ENCODE peak calls at places on chromosomes 3 and 15, in six cellular contexts. X is activated naive CD4-positive, alpha-beta T cell; Y is posterior cingulate gyrus; K is NCI-H1417; O is LoVo; B is EH. U is an unnamed sample.
A peak's percentile ranks its signal among the peaks of the same experiment; 100 is the strongest.

GRCh38 chr15:81117136-81117535 is 16.9 kb upstream of the CFAP161 start:
- DNase-seq in X (no peak), Y (no peak), K (no peak), O (no peak), B (peak; percentile 43), U (no peak)

GRCh38 chr3:105676621-105677300 is 192.1 kb downstream of the CBLB start:
- DNase-seq in X (no peak), Y (no peak), K (no peak), O (no peak), B (no peak), U (no peak)

GRCh38 chr3:12046406-12046805 is 42.2 kb downstream of the SYN2 start:
- DNase-seq in X (no peak), Y (no peak), K (peak; percentile 0), O (no peak), B (no peak), U (no peak)

GRCh38 chr15:68227806-68228142 is 1.8 kb downstream of the CLN6 start:
- DNase-seq in X (no peak), Y (no peak), K (no peak), O (no peak), B (no peak), U (no peak)

GRCh38 chr15:40420071-40420713 is 14.6 kb downstream of the IVD start:
- DNase-seq in X (no peak), Y (no peak), K (no peak), O (no peak), B (no peak), U (no peak)

GRCh38 chr3:30368978-30369377 is 237.4 kb upstream of the TGFBR2 start:
- DNase-seq in X (no peak), Y (no peak), K (no peak), O (peak; percentile 33), B (peak; percentile 71), U (no peak)

GRCh38 chr15:73862276-73862675 is 11.1 kb upstream of the TBC1D21 start:
- DNase-seq in X (no peak), Y (no peak), K (no peak), O (no peak), B (no peak), U (no peak)

GRCh38 chr15:101133181-101133460 is 118.7 kb downstream of the CHSY1 start:
- DNase-seq in X (no peak), Y (no peak), K (no peak), O (no peak), B (no peak), U (no peak)

GRCh38 chr3:20658491-20658890 is 472.5 kb upstream of the SGO1 start:
- DNase-seq in X (no peak), Y (no peak), K (no peak), O (no peak), B (peak; percentile 51), U (no peak)

GRCh38 chr3:130934442-130935089 is 40.7 kb downstream of the ATP2C1 start:
- DNase-seq in X (no peak), Y (no peak), K (no peak), O (no peak), B (no peak), U (no peak)

GRCh38 chr15:83846847-83847246 is 192.9 kb downstream of the ADAMTSL3 start:
- DNase-seq in X (no peak), Y (no peak), K (no peak), O (no peak), B (peak; percentile 2), U (no peak)

GRCh38 chr3:152260026-152260425 is 8.7 kb upstream of the MBNL1 start:
- DNase-seq in X (no peak), Y (no peak), K (no peak), O (no peak), B (peak; percentile 26), U (no peak)

GRCh38 chr3:128338536-128339400 is 127.9 kb downstream of the DNAJB8 start:
- DNase-seq in X (no peak), Y (no peak), K (no peak), O (no peak), B (no peak), U (peak; percentile 27)

GRCh38 chr15:60299452-60300047 is 98.2 kb downstream of the ANXA2 start:
- DNase-seq in X (no peak), Y (peak; percentile 10), K (peak; percentile 85), O (peak; percentile 77), B (peak; percentile 58), U (no peak)

GRCh38 chr15:33608714-33609113 is 297.9 kb downstream of the RYR3 start:
- DNase-seq in X (no peak), Y (no peak), K (no peak), O (no peak), B (peak; percentile 5), U (no peak)

GRCh38 chr3:129606522-129607390 is at the start of gene PLXND1:
- DNase-seq in X (peak; percentile 5), Y (peak; percentile 57), K (peak; percentile 13), O (peak; percentile 50), B (peak; percentile 86), U (peak; percentile 74)